ENCODE peak calls at places on chromosome 13, in nine cellular contexts. E is activated CD4-positive, CD25-positive, alpha-beta regulatory T cell; N is non-pigmented ciliary epithelial cell; W is NCI-H524 treated with DMSO at 0.1 percent for 48 hours; O is endothelial cell; Q is effector memory CD8-positive, alpha-beta T cell; I is cardiac muscle cell; V is ascending aorta; G is A549. A is an unnamed sample.

GRCh38 chr13:42363941-42364612 is 92.1 kb downstream of the AKAP11 start:
- DNase-seq in G (peak), O (no peak), W (no peak), E (no peak), I (peak), Q (no peak), V (no peak), N (peak), A (no peak)

GRCh38 chr13:44116562-44117315 is 237.0 kb downstream of the LACC1 start:
- DNase-seq in V (no peak), E (no peak), N (no peak), I (peak), Q (no peak), G (no peak), W (no peak), O (no peak), A (no peak)

GRCh38 chr13:110340812-110341444 is 33.8 kb downstream of the COL4A2 start:
- DNase-seq in N (no peak), W (no peak), I (peak), O (peak), G (no peak), V (peak), E (peak), Q (no peak), A (no peak)

GRCh38 chr13:30859326-30859725 is 46.7 kb upstream of the MEDAG start:
- DNase-seq in O (no peak), N (no peak), I (no peak), G (no peak), Q (no peak), W (no peak), E (no peak), V (no peak), A (no peak)

GRCh38 chr13:46575843-46576242 is 22.9 kb downstream of the LRCH1 start:
- DNase-seq in O (no peak), E (no peak), I (peak), Q (no peak), G (peak), N (no peak), V (no peak), W (no peak), A (no peak)

GRCh38 chr13:47256618-47257017 is 359.8 kb upstream of the HTR2A start:
- DNase-seq in G (no peak), V (no peak), W (no peak), Q (no peak), E (no peak), O (no peak), I (peak), N (peak), A (no peak)

GRCh38 chr13:111283991-111284390 is 36.5 kb upstream of the TEX29 start:
- DNase-seq in I (no peak), V (no peak), N (no peak), O (no peak), W (no peak), E (no peak), Q (no peak), G (no peak), A (no peak)

GRCh38 chr13:87889241-87889640 is 218.1 kb downstream of the SLITRK5 start:
- DNase-seq in V (no peak), O (no peak), G (no peak), W (no peak), E (no peak), N (no peak), I (no peak), Q (no peak), A (no peak)

GRCh38 chr13:50676602-50677001 is 166.9 kb downstream of the DLEU7 start:
- DNase-seq in I (peak), W (no peak), G (no peak), E (no peak), O (no peak), N (peak), V (no peak), Q (peak), A (no peak)

GRCh38 chr13:33228645-33229445 is 56.7 kb downstream of the STARD13 start:
- DNase-seq in E (no peak), G (peak), W (no peak), I (peak), N (no peak), V (no peak), Q (no peak), O (no peak), A (no peak)

GRCh38 chr13:48858523-48858922 is 117.2 kb upstream of the FNDC3A start:
- DNase-seq in I (no peak), G (no peak), E (no peak), N (no peak), Q (no peak), V (no peak), O (no peak), W (no peak), A (peak)

GRCh38 chr13:39035204-39035603 is 2.7 kb downstream of the PROSER1 start:
- DNase-seq in Q (no peak), G (no peak), W (no peak), O (no peak), E (no peak), N (no peak), I (no peak), V (no peak), A (no peak)

GRCh38 chr13:29922896-29923295 is 72.5 kb upstream of the UBL3 start:
- DNase-seq in O (no peak), W (no peak), V (no peak), N (no peak), E (no peak), I (peak), G (peak), Q (no peak), A (no peak)

GRCh38 chr13:94239135-94239534 is 240.3 kb downstream of the DCT start:
- DNase-seq in N (peak), Q (no peak), E (no peak), I (peak), O (no peak), G (no peak), V (no peak), W (no peak), A (no peak)

GRCh38 chr13:48448963-48449614 is 36.2 kb upstream of the LPAR6 start:
- DNase-seq in E (no peak), V (no peak), N (no peak), W (no peak), I (peak), G (no peak), O (no peak), Q (no peak), A (no peak)

GRCh38 chr13:46567671-46568070 is 14.7 kb downstream of the LRCH1 start:
- DNase-seq in O (no peak), I (no peak), G (no peak), E (no peak), Q (no peak), N (no peak), W (no peak), V (no peak), A (no peak)

GRCh38 chr13:107964356-107964755 is 251.0 kb downstream of the LIG4 start:
- DNase-seq in O (no peak), E (no peak), W (peak), I (peak), N (no peak), G (no peak), V (no peak), Q (no peak), A (peak)

GRCh38 chr13:89783221-89783755 is 1564.2 kb upstream of the MIR17HG start:
- DNase-seq in Q (no peak), I (no peak), W (no peak), N (no peak), O (no peak), V (no peak), G (no peak), E (no peak), A (no peak)

GRCh38 chr13:83449666-83450395 is 432.4 kb downstream of the SLITRK1 start:
- DNase-seq in G (peak), W (no peak), O (no peak), N (peak), Q (no peak), I (peak), V (no peak), E (no peak), A (no peak)

GRCh38 chr13:35388979-35389378 is 87.5 kb downstream of the MAB21L1 start:
- DNase-seq in Q (no peak), E (no peak), G (no peak), I (peak), O (no peak), W (no peak), V (no peak), N (peak), A (no peak)

GRCh38 chr13:24301911-24302310 is 7.5 kb upstream of the C1QTNF9 start:
- DNase-seq in G (no peak), V (no peak), E (no peak), N (no peak), Q (no peak), O (no peak), I (no peak), W (no peak), A (no peak)

GRCh38 chr13:113937073-113937472 is 36.8 kb downstream of the C13orf46 start:
- DNase-seq in O (no peak), G (no peak), I (no peak), W (no peak), Q (no peak), E (no peak), V (no peak), N (no peak), A (no peak)

GRCh38 chr13:112184261-112184660 is 117.3 kb downstream of the SOX1 start:
- DNase-seq in E (no peak), W (no peak), N (no peak), G (no peak), I (no peak), O (no peak), Q (no peak), V (no peak), A (no peak)

GRCh38 chr13:73278186-73278585 is 219.4 kb downstream of the KLF5 start:
- DNase-seq in W (no peak), E (no peak), O (no peak), G (no peak), I (no peak), V (no peak), N (no peak), Q (no peak), A (no peak)

GRCh38 chr13:65926750-65927171 is 1303.4 kb downstream of the PCDH9 start:
- DNase-seq in G (peak), O (peak), E (no peak), V (no peak), N (no peak), W (no peak), Q (no peak), I (peak), A (no peak)

GRCh38 chr13:29959086-29959485 is 108.7 kb upstream of the UBL3 start:
- DNase-seq in Q (no peak), W (no peak), G (no peak), O (no peak), N (no peak), E (no peak), I (no peak), V (no peak), A (no peak)

GRCh38 chr13:92677571-92677970 is 549.0 kb upstream of the GPC6 start:
- DNase-seq in E (no peak), G (no peak), Q (no peak), O (no peak), N (no peak), I (no peak), W (no peak), V (no peak), A (no peak)

GRCh38 chr13:47413112-47413511 is 516.3 kb upstream of the HTR2A start:
- DNase-seq in N (no peak), Q (no peak), I (no peak), E (no peak), G (no peak), W (no peak), V (no peak), O (no peak), A (no peak)

GRCh38 chr13:61410266-61410665 is 5.4 kb downstream of the PCDH20 start:
- DNase-seq in V (no peak), G (no peak), O (no peak), Q (no peak), I (no peak), E (no peak), N (no peak), W (no peak), A (no peak)

GRCh38 chr13:23621316-23621645 is 51.1 kb downstream of the TNFRSF19 start:
- DNase-seq in O (no peak), V (no peak), W (no peak), E (no peak), Q (no peak), G (peak), I (no peak), N (peak), A (no peak)

GRCh38 chr13:114142640-114143490 is 10.4 kb upstream of the RASA3 start:
- DNase-seq in V (no peak), G (no peak), Q (peak), E (peak), N (no peak), I (no peak), W (no peak), O (no peak), A (no peak)

GRCh38 chr13:44471686-44472085 is 98.1 kb downstream of the SERP2 start:
- DNase-seq in N (peak), O (no peak), Q (no peak), W (no peak), E (no peak), V (no peak), I (peak), G (peak), A (no peak)

GRCh38 chr13:31236211-31236786 is 36.5 kb downstream of the B3GLCT start:
- DNase-seq in N (peak), Q (no peak), V (no peak), O (no peak), I (peak), W (no peak), E (no peak), G (peak), A (no peak)

GRCh38 chr13:84393981-84394625 is 511.8 kb upstream of the SLITRK1 start:
- DNase-seq in Q (no peak), E (no peak), I (no peak), G (no peak), W (no peak), V (no peak), O (no peak), N (no peak), A (no peak)

GRCh38 chr13:58955546-58956385 is 1208.0 kb downstream of the DIAPH3 start:
- DNase-seq in V (no peak), I (no peak), N (no peak), Q (no peak), G (no peak), W (no peak), E (no peak), O (no peak), A (no peak)

GRCh38 chr13:38564751-38565150 is 122.1 kb upstream of the FREM2 start:
- DNase-seq in I (no peak), G (no peak), N (no peak), O (no peak), V (no peak), E (no peak), Q (no peak), W (no peak), A (no peak)

GRCh38 chr13:50901701-50902100 is 7.9 kb upstream of the RNASEH2B start:
- DNase-seq in E (no peak), I (no peak), G (no peak), W (no peak), V (no peak), N (no peak), O (no peak), Q (no peak), A (no peak)

GRCh38 chr13:52428295-52428694 is 22.1 kb downstream of the VPS36 start:
- DNase-seq in E (no peak), N (peak), Q (no peak), I (peak), V (no peak), G (peak), W (peak), O (no peak), A (peak)

A was measured in DMS 273 treated with DMSO at 0.1 percent for 48 hours.